ENCODE peak calls at places on chromosomes 13 and 19, in nine cellular contexts. One of them, this sample, is unnamed.
A peak's percentile ranks its signal among the peaks of the same experiment; 100 is the strongest.

GRCh38 chr13:80195649-80196048 is 145.3 kb downstream of the SPRY2 start:
- DNase-seq in stomach: no peak
- DNase-seq in breast epithelium: no peak
- DNase-seq in GM23338: no peak
- DNase-seq in sigmoid colon: no peak
- DNase-seq in K562: no peak
- DNase-seq in transverse colon: no peak
- DNase-seq in endothelial cell of umbilical vein: no peak
- DNase-seq in upper lobe of left lung: no peak
- DNase-seq in this sample: no peak

GRCh38 chr13:91409661-91410060 is 11.2 kb downstream of the GPC5 start:
- DNase-seq in stomach: no peak
- DNase-seq in GM23338: no peak
- DNase-seq in endothelial cell of umbilical vein: no peak
- DNase-seq in K562: no peak
- DNase-seq in breast epithelium: no peak
- DNase-seq in transverse colon: no peak
- DNase-seq in sigmoid colon: no peak
- DNase-seq in upper lobe of left lung: no peak
- DNase-seq in this sample: no peak

GRCh38 chr13:92225861-92226260 is 827.4 kb downstream of the GPC5 start:
- DNase-seq in transverse colon: no peak
- DNase-seq in GM23338: no peak
- DNase-seq in endothelial cell of umbilical vein: no peak
- DNase-seq in breast epithelium: no peak
- DNase-seq in stomach: no peak
- DNase-seq in K562: no peak
- DNase-seq in upper lobe of left lung: no peak
- DNase-seq in sigmoid colon: no peak
- DNase-seq in this sample: no peak

GRCh38 chr19:53971608-53972007 is 8.9 kb downstream of the CACNG8 start:
- DNase-seq in stomach: no peak
- DNase-seq in breast epithelium: no peak
- DNase-seq in GM23338: peak; percentile 30
- DNase-seq in transverse colon: no peak
- DNase-seq in sigmoid colon: no peak
- DNase-seq in upper lobe of left lung: no peak
- DNase-seq in K562: no peak
- DNase-seq in endothelial cell of umbilical vein: no peak
- DNase-seq in this sample: no peak

GRCh38 chr19:46610851-46611770 is 10.0 kb downstream of the CALM3 start:
- DNase-seq in upper lobe of left lung: no peak
- DNase-seq in stomach: no peak
- DNase-seq in K562: no peak
- DNase-seq in GM23338: no peak
- DNase-seq in endothelial cell of umbilical vein: no peak
- DNase-seq in breast epithelium: no peak
- DNase-seq in transverse colon: peak; percentile 15
- DNase-seq in sigmoid colon: peak; percentile 56
- DNase-seq in this sample: no peak

GRCh38 chr13:32390484-32390883 is 37.4 kb downstream of the N4BP2L1 start:
- DNase-seq in GM23338: no peak
- DNase-seq in sigmoid colon: no peak
- DNase-seq in K562: no peak
- DNase-seq in endothelial cell of umbilical vein: no peak
- DNase-seq in breast epithelium: no peak
- DNase-seq in stomach: no peak
- DNase-seq in upper lobe of left lung: no peak
- DNase-seq in transverse colon: no peak
- DNase-seq in this sample: no peak

GRCh38 chr19:35868172-35868822 is at the start of gene APLP1:
- DNase-seq in transverse colon: peak; percentile 59
- DNase-seq in K562: peak; percentile 76
- DNase-seq in sigmoid colon: peak; percentile 79
- DNase-seq in GM23338: peak; percentile 65
- DNase-seq in breast epithelium: peak; percentile 61
- DNase-seq in stomach: peak; percentile 86
- DNase-seq in endothelial cell of umbilical vein: peak; percentile 39
- DNase-seq in upper lobe of left lung: peak; percentile 60
- DNase-seq in this sample: no peak

GRCh38 chr13:24178847-24179845 is 18.6 kb downstream of the SPATA13 start:
- DNase-seq in breast epithelium: no peak
- DNase-seq in transverse colon: no peak
- DNase-seq in upper lobe of left lung: no peak
- DNase-seq in endothelial cell of umbilical vein: peak; percentile 63
- DNase-seq in sigmoid colon: no peak
- DNase-seq in stomach: no peak
- DNase-seq in K562: no peak
- DNase-seq in GM23338: no peak
- DNase-seq in this sample: no peak

GRCh38 chr19:17348700-17349099 is 11.3 kb downstream of the GTPBP3 start:
- DNase-seq in endothelial cell of umbilical vein: peak; percentile 92
- DNase-seq in stomach: no peak
- DNase-seq in sigmoid colon: peak; percentile 81
- DNase-seq in GM23338: peak; percentile 77
- DNase-seq in transverse colon: no peak
- DNase-seq in K562: no peak
- DNase-seq in upper lobe of left lung: no peak
- DNase-seq in breast epithelium: no peak
- DNase-seq in this sample: no peak

GRCh38 chr13:45541806-45542205 is 73.7 kb downstream of the ERICH6B start:
- DNase-seq in endothelial cell of umbilical vein: no peak
- DNase-seq in upper lobe of left lung: no peak
- DNase-seq in breast epithelium: no peak
- DNase-seq in stomach: no peak
- DNase-seq in K562: no peak
- DNase-seq in transverse colon: no peak
- DNase-seq in sigmoid colon: no peak
- DNase-seq in GM23338: no peak
- DNase-seq in this sample: no peak

GRCh38 chr19:10896851-10897526 is 25.6 kb downstream of the CARM1 start:
- DNase-seq in transverse colon: no peak
- DNase-seq in K562: no peak
- DNase-seq in sigmoid colon: no peak
- DNase-seq in endothelial cell of umbilical vein: no peak
- DNase-seq in stomach: no peak
- DNase-seq in upper lobe of left lung: no peak
- DNase-seq in GM23338: no peak
- DNase-seq in breast epithelium: no peak
- DNase-seq in this sample: no peak

GRCh38 chr19:17926044-17926443 is 6.8 kb upstream of the CCDC124 start:
- DNase-seq in endothelial cell of umbilical vein: no peak
- DNase-seq in breast epithelium: no peak
- DNase-seq in transverse colon: no peak
- DNase-seq in K562: no peak
- DNase-seq in GM23338: no peak
- DNase-seq in stomach: no peak
- DNase-seq in sigmoid colon: no peak
- DNase-seq in upper lobe of left lung: no peak
- DNase-seq in this sample: no peak

GRCh38 chr13:100128373-100128772 is 39.5 kb downstream of the PCCA start:
- DNase-seq in GM23338: no peak
- DNase-seq in stomach: no peak
- DNase-seq in upper lobe of left lung: no peak
- DNase-seq in K562: peak; percentile 19
- DNase-seq in transverse colon: no peak
- DNase-seq in endothelial cell of umbilical vein: no peak
- DNase-seq in breast epithelium: no peak
- DNase-seq in sigmoid colon: no peak
- DNase-seq in this sample: no peak

GRCh38 chr19:10872551-10873107 is 1.3 kb downstream of the CARM1 start:
- DNase-seq in breast epithelium: no peak
- DNase-seq in transverse colon: no peak
- DNase-seq in upper lobe of left lung: no peak
- DNase-seq in stomach: no peak
- DNase-seq in K562: no peak
- DNase-seq in GM23338: no peak
- DNase-seq in endothelial cell of umbilical vein: peak; percentile 22
- DNase-seq in sigmoid colon: no peak
- DNase-seq in this sample: no peak

GRCh38 chr19:18589380-18590272 is 1.0 kb downstream of the REX1BD start:
- DNase-seq in K562: peak; percentile 69
- DNase-seq in GM23338: peak; percentile 88
- DNase-seq in transverse colon: peak; percentile 77
- DNase-seq in stomach: peak; percentile 74
- DNase-seq in breast epithelium: peak; percentile 70
- DNase-seq in upper lobe of left lung: peak; percentile 65
- DNase-seq in sigmoid colon: peak; percentile 85
- DNase-seq in endothelial cell of umbilical vein: peak; percentile 54
- DNase-seq in this sample: no peak

GRCh38 chr13:110770678-110771077 is 57.2 kb downstream of the ING1 start:
- DNase-seq in endothelial cell of umbilical vein: no peak
- DNase-seq in GM23338: no peak
- DNase-seq in upper lobe of left lung: no peak
- DNase-seq in stomach: no peak
- DNase-seq in breast epithelium: no peak
- DNase-seq in K562: no peak
- DNase-seq in sigmoid colon: no peak
- DNase-seq in transverse colon: no peak
- DNase-seq in this sample: no peak

GRCh38 chr19:2578911-2579677 is 103.2 kb downstream of the GADD45B start:
- DNase-seq in transverse colon: peak; percentile 89
- DNase-seq in sigmoid colon: peak; percentile 96
- DNase-seq in K562: peak; percentile 75
- DNase-seq in endothelial cell of umbilical vein: peak; percentile 97
- DNase-seq in upper lobe of left lung: peak; percentile 95
- DNase-seq in stomach: peak; percentile 96
- DNase-seq in breast epithelium: peak; percentile 92
- DNase-seq in GM23338: peak; percentile 93
- DNase-seq in this sample: no peak
- TF ChIP-seq POLR2AphosphoS5 in transverse colon: peak; percentile 75
- TF ChIP-seq POLR2AphosphoS5 in sigmoid colon: peak; percentile 83
- TF ChIP-seq POLR2AphosphoS5 in K562: no peak
- TF ChIP-seq POLR2AphosphoS5 in endothelial cell of umbilical vein: peak; percentile 51
- TF ChIP-seq POLR2AphosphoS5 in upper lobe of left lung: peak; percentile 86
- TF ChIP-seq POLR2AphosphoS5 in stomach: peak; percentile 90
- TF ChIP-seq POLR2AphosphoS5 in breast epithelium: peak; percentile 82
- TF ChIP-seq POLR2AphosphoS5 in GM23338: peak; percentile 38
- TF ChIP-seq POLR2AphosphoS5 in this sample: no peak

DNA sequence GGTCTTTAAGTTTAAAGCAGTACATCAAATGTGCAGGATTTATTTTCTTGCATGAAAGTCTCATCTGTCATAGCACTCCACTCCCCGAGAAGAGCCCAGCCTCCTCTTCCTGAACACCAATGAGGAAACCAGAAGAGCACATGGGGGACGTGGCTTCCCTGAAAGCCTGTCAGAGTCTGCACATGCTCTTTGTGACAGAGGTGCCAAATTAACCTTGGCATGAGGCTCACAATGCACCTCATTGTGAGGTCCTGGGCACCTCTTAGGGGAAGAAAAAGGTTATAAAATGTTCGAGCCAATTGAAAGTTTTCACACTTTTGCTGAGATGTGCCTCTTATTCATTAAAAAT is 141.3 kb upstream of the RFC3 start:
- DNase-seq in upper lobe of left lung: peak; percentile 68
- DNase-seq in breast epithelium: peak; percentile 55
- DNase-seq in endothelial cell of umbilical vein: peak; percentile 39
- DNase-seq in sigmoid colon: peak; percentile 70
- DNase-seq in stomach: peak; percentile 64
- DNase-seq in GM23338: peak; percentile 4
- DNase-seq in K562: no peak
- DNase-seq in transverse colon: peak; percentile 58
- DNase-seq in this sample: no peak
- TF ChIP-seq POLR2AphosphoS5 in upper lobe of left lung: no peak
- TF ChIP-seq POLR2AphosphoS5 in breast epithelium: no peak
- TF ChIP-seq POLR2AphosphoS5 in endothelial cell of umbilical vein: no peak
- TF ChIP-seq POLR2AphosphoS5 in sigmoid colon: peak; percentile 74
- TF ChIP-seq POLR2AphosphoS5 in stomach: peak; percentile 87
- TF ChIP-seq POLR2AphosphoS5 in GM23338: no peak
- TF ChIP-seq POLR2AphosphoS5 in K562: no peak
- TF ChIP-seq POLR2AphosphoS5 in transverse colon: no peak
- TF ChIP-seq POLR2AphosphoS5 in this sample: no peak

GRCh38 chr19:50854636-50855410 is at the start of gene KLK3:
- DNase-seq in transverse colon: no peak
- DNase-seq in stomach: no peak
- DNase-seq in sigmoid colon: no peak
- DNase-seq in upper lobe of left lung: no peak
- DNase-seq in K562: no peak
- DNase-seq in GM23338: no peak
- DNase-seq in endothelial cell of umbilical vein: no peak
- DNase-seq in breast epithelium: no peak
- DNase-seq in this sample: no peak
- TF ChIP-seq POLR2AphosphoS5 in transverse colon: no peak
- TF ChIP-seq POLR2AphosphoS5 in stomach: no peak
- TF ChIP-seq POLR2AphosphoS5 in sigmoid colon: no peak
- TF ChIP-seq POLR2AphosphoS5 in upper lobe of left lung: no peak
- TF ChIP-seq POLR2AphosphoS5 in K562: no peak
- TF ChIP-seq POLR2AphosphoS5 in GM23338: no peak
- TF ChIP-seq POLR2AphosphoS5 in endothelial cell of umbilical vein: no peak
- TF ChIP-seq POLR2AphosphoS5 in breast epithelium: no peak
- TF ChIP-seq POLR2AphosphoS5 in this sample: no peak

GRCh38 chr19:51367565-51368365 is 1.0 kb downstream of the CLDND2 start:
- DNase-seq in K562: peak; percentile 97
- DNase-seq in GM23338: peak; percentile 99
- DNase-seq in sigmoid colon: peak; percentile 100
- DNase-seq in endothelial cell of umbilical vein: peak; percentile 99
- DNase-seq in breast epithelium: peak; percentile 99
- DNase-seq in stomach: peak; percentile 99
- DNase-seq in upper lobe of left lung: peak; percentile 100
- DNase-seq in transverse colon: peak; percentile 100
- DNase-seq in this sample: peak; percentile 97

GRCh38 chr19:51368366-51369282 is at the start of gene CLDND2:
- DNase-seq in upper lobe of left lung: no peak
- DNase-seq in GM23338: no peak
- DNase-seq in transverse colon: no peak
- DNase-seq in sigmoid colon: no peak
- DNase-seq in K562: peak; percentile 31
- DNase-seq in endothelial cell of umbilical vein: no peak
- DNase-seq in stomach: no peak
- DNase-seq in breast epithelium: no peak
- DNase-seq in this sample: no peak

GRCh38 chr19:51365211-51366049 is 758 bp downstream of the ETFB start:
- DNase-seq in breast epithelium: no peak
- DNase-seq in endothelial cell of umbilical vein: peak; percentile 42
- DNase-seq in sigmoid colon: peak; percentile 73
- DNase-seq in K562: no peak
- DNase-seq in GM23338: peak; percentile 39
- DNase-seq in stomach: peak; percentile 29
- DNase-seq in upper lobe of left lung: peak; percentile 49
- DNase-seq in transverse colon: peak; percentile 45
- DNase-seq in this sample: no peak

GRCh38 chr19:51366050-51366998 is at the start of gene ETFB:
- DNase-seq in stomach: peak; percentile 98
- DNase-seq in K562: peak; percentile 98
- DNase-seq in endothelial cell of umbilical vein: peak; percentile 97
- DNase-seq in upper lobe of left lung: peak; percentile 99
- DNase-seq in sigmoid colon: peak; percentile 100
- DNase-seq in breast epithelium: peak; percentile 98
- DNase-seq in transverse colon: peak; percentile 99
- DNase-seq in GM23338: peak; percentile 100
- DNase-seq in this sample: peak; percentile 95

DNA sequence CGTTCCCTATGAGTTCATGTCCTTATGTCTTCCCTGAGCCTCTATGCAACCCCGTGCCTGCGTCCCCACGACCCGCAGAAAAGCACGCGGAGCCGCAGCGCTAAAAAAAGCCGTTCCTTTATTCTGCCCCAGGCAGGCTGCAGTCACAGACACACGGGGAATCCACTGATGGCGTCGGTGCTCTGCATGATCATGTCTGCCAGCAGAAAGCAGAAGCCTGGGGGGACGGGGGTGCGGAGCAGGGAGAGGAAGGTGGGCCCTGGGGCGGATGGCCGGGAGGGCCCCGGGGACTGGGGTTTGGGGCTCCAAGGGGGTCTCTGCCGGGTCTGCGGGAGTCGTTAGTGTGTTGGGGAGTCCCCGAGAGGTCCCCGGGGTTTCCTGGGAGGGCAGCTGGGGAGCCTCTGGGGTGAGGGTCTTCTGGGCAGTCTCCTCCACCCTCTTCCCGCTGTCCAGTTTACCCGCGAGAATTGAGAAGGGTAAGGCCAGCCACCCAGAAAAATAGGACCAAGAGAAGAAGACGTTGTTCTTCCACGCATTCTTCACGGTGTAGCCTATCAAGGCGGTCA is 894 bp upstream of the ETFB start:
- DNase-seq in sigmoid colon: no peak
- DNase-seq in endothelial cell of umbilical vein: peak; percentile 50
- DNase-seq in transverse colon: peak; percentile 45
- DNase-seq in breast epithelium: no peak
- DNase-seq in upper lobe of left lung: peak; percentile 32
- DNase-seq in K562: no peak
- DNase-seq in GM23338: no peak
- DNase-seq in stomach: peak; percentile 28
- DNase-seq in this sample: no peak
- TF ChIP-seq POLR2AphosphoS5 in sigmoid colon: peak; percentile 99
- TF ChIP-seq POLR2AphosphoS5 in endothelial cell of umbilical vein: no peak
- TF ChIP-seq POLR2AphosphoS5 in transverse colon: peak; percentile 99
- TF ChIP-seq POLR2AphosphoS5 in breast epithelium: peak; percentile 17
- TF ChIP-seq POLR2AphosphoS5 in upper lobe of left lung: peak; percentile 32
- TF ChIP-seq POLR2AphosphoS5 in K562: peak; percentile 82
- TF ChIP-seq POLR2AphosphoS5 in GM23338: no peak
- TF ChIP-seq POLR2AphosphoS5 in stomach: no peak
- TF ChIP-seq POLR2AphosphoS5 in this sample: peak; percentile 16